ENCODE peak calls at places on chromosomes 5 and 9, in nine cellular contexts. One of them, this sample, is unnamed.

GRCh38 chr9:97803167-97804058 is 49.6 kb upstream of the FOXE1 start:
- DNase-seq in HT-29: peak; percentile 78
- DNase-seq in AG10803: peak; percentile 51
- DNase-seq in tibial nerve: peak; percentile 41
- DNase-seq in EL: peak; percentile 77
- DNase-seq in activated T-cell treated with anti-CD3 and anti-CD28 coated beads for 1 hour: peak; percentile 69
- DNase-seq in lower leg skin: peak; percentile 41
- DNase-seq in NCI-H1417: peak; percentile 96
- DNase-seq in T-helper 9 cell: peak; percentile 69
- DNase-seq in this sample: peak; percentile 85

GRCh38 chr5:133687212-133688051 is 75.1 kb upstream of the FSTL4 start:
- DNase-seq in NCI-H1417: no peak
- DNase-seq in tibial nerve: no peak
- DNase-seq in lower leg skin: no peak
- DNase-seq in EL: no peak
- DNase-seq in T-helper 9 cell: no peak
- DNase-seq in HT-29: no peak
- DNase-seq in activated T-cell treated with anti-CD3 and anti-CD28 coated beads for 1 hour: no peak
- DNase-seq in AG10803: no peak
- DNase-seq in this sample: no peak

GRCh38 chr5:141186897-141187512 is at the start of gene PCDHB9:
- DNase-seq in NCI-H1417: peak; percentile 18
- DNase-seq in AG10803: peak; percentile 25
- DNase-seq in lower leg skin: no peak
- DNase-seq in HT-29: no peak
- DNase-seq in EL: peak; percentile 52
- DNase-seq in activated T-cell treated with anti-CD3 and anti-CD28 coated beads for 1 hour: no peak
- DNase-seq in tibial nerve: no peak
- DNase-seq in T-helper 9 cell: peak; percentile 35
- DNase-seq in this sample: peak; percentile 29

GRCh38 chr9:72334658-72335337 is 30.2 kb downstream of the ZFAND5 start:
- DNase-seq in lower leg skin: no peak
- DNase-seq in AG10803: no peak
- DNase-seq in activated T-cell treated with anti-CD3 and anti-CD28 coated beads for 1 hour: no peak
- DNase-seq in T-helper 9 cell: no peak
- DNase-seq in HT-29: no peak
- DNase-seq in tibial nerve: no peak
- DNase-seq in EL: no peak
- DNase-seq in NCI-H1417: no peak
- DNase-seq in this sample: no peak

GRCh38 chr5:31854181-31854624 is 215.3 kb downstream of the PDZD2 start:
- DNase-seq in activated T-cell treated with anti-CD3 and anti-CD28 coated beads for 1 hour: no peak
- DNase-seq in NCI-H1417: peak; percentile 19
- DNase-seq in T-helper 9 cell: no peak
- DNase-seq in AG10803: peak; percentile 6
- DNase-seq in tibial nerve: no peak
- DNase-seq in lower leg skin: peak; percentile 17
- DNase-seq in EL: peak; percentile 50
- DNase-seq in HT-29: no peak
- DNase-seq in this sample: peak; percentile 25

GRCh38 chr9:108924436-108924835 is 9.5 kb downstream of the ELP1 start:
- DNase-seq in NCI-H1417: no peak
- DNase-seq in AG10803: no peak
- DNase-seq in HT-29: no peak
- DNase-seq in lower leg skin: no peak
- DNase-seq in tibial nerve: no peak
- DNase-seq in activated T-cell treated with anti-CD3 and anti-CD28 coated beads for 1 hour: no peak
- DNase-seq in EL: no peak
- DNase-seq in T-helper 9 cell: no peak
- DNase-seq in this sample: no peak

GRCh38 chr5:111224561-111224989 is 391 bp downstream of the CAMK4 start:
- DNase-seq in EL: no peak
- DNase-seq in AG10803: no peak
- DNase-seq in tibial nerve: no peak
- DNase-seq in HT-29: no peak
- DNase-seq in NCI-H1417: no peak
- DNase-seq in activated T-cell treated with anti-CD3 and anti-CD28 coated beads for 1 hour: no peak
- DNase-seq in T-helper 9 cell: no peak
- DNase-seq in lower leg skin: no peak
- DNase-seq in this sample: no peak

GRCh38 chr9:130835441-130836298 is 616 bp downstream of the ABL1 start:
- DNase-seq in EL: peak; percentile 38
- DNase-seq in NCI-H1417: peak; percentile 79
- DNase-seq in AG10803: peak; percentile 39
- DNase-seq in T-helper 9 cell: peak; percentile 8
- DNase-seq in HT-29: peak; percentile 42
- DNase-seq in tibial nerve: no peak
- DNase-seq in activated T-cell treated with anti-CD3 and anti-CD28 coated beads for 1 hour: no peak
- DNase-seq in lower leg skin: no peak
- DNase-seq in this sample: peak; percentile 39

GRCh38 chr5:850511-851006 is at the start of gene ZDHHC11:
- DNase-seq in tibial nerve: no peak
- DNase-seq in lower leg skin: no peak
- DNase-seq in NCI-H1417: peak; percentile 78
- DNase-seq in activated T-cell treated with anti-CD3 and anti-CD28 coated beads for 1 hour: no peak
- DNase-seq in T-helper 9 cell: no peak
- DNase-seq in HT-29: no peak
- DNase-seq in AG10803: no peak
- DNase-seq in EL: no peak
- DNase-seq in this sample: no peak

GRCh38 chr9:125401317-125401716 is 139.7 kb downstream of the GAPVD1 start:
- DNase-seq in EL: no peak
- DNase-seq in activated T-cell treated with anti-CD3 and anti-CD28 coated beads for 1 hour: no peak
- DNase-seq in lower leg skin: no peak
- DNase-seq in tibial nerve: no peak
- DNase-seq in AG10803: no peak
- DNase-seq in T-helper 9 cell: no peak
- DNase-seq in NCI-H1417: no peak
- DNase-seq in HT-29: no peak
- DNase-seq in this sample: peak; percentile 30

GRCh38 chr9:97307091-97307490 is 368 bp upstream of the CCDC180 start:
- DNase-seq in activated T-cell treated with anti-CD3 and anti-CD28 coated beads for 1 hour: no peak
- DNase-seq in lower leg skin: peak; percentile 36
- DNase-seq in HT-29: peak; percentile 67
- DNase-seq in AG10803: peak; percentile 30
- DNase-seq in NCI-H1417: no peak
- DNase-seq in T-helper 9 cell: no peak
- DNase-seq in tibial nerve: peak; percentile 47
- DNase-seq in EL: peak; percentile 62
- DNase-seq in this sample: peak; percentile 45

GRCh38 chr5:149488645-149489306 is 62.5 kb downstream of the CSNK1A1 start:
- DNase-seq in T-helper 9 cell: no peak
- DNase-seq in lower leg skin: peak; percentile 54
- DNase-seq in tibial nerve: no peak
- DNase-seq in HT-29: no peak
- DNase-seq in activated T-cell treated with anti-CD3 and anti-CD28 coated beads for 1 hour: no peak
- DNase-seq in AG10803: no peak
- DNase-seq in NCI-H1417: no peak
- DNase-seq in EL: no peak
- DNase-seq in this sample: no peak

GRCh38 chr5:136040746-136041415 is 12.1 kb downstream of the TGFBI start:
- DNase-seq in activated T-cell treated with anti-CD3 and anti-CD28 coated beads for 1 hour: no peak
- DNase-seq in HT-29: peak; percentile 80
- DNase-seq in EL: no peak
- DNase-seq in lower leg skin: no peak
- DNase-seq in NCI-H1417: no peak
- DNase-seq in AG10803: no peak
- DNase-seq in T-helper 9 cell: no peak
- DNase-seq in tibial nerve: no peak
- DNase-seq in this sample: no peak

GRCh38 chr9:106921341-106921899 is 58.5 kb downstream of the ZNF462 start:
- DNase-seq in HT-29: peak; percentile 23
- DNase-seq in tibial nerve: no peak
- DNase-seq in NCI-H1417: no peak
- DNase-seq in activated T-cell treated with anti-CD3 and anti-CD28 coated beads for 1 hour: no peak
- DNase-seq in EL: peak; percentile 11
- DNase-seq in T-helper 9 cell: no peak
- DNase-seq in lower leg skin: no peak
- DNase-seq in AG10803: peak; percentile 20
- DNase-seq in this sample: peak; percentile 18

GRCh38 chr5:139137703-139138102 is 60.5 kb downstream of the SIL1 start:
- DNase-seq in T-helper 9 cell: no peak
- DNase-seq in tibial nerve: no peak
- DNase-seq in lower leg skin: no peak
- DNase-seq in NCI-H1417: no peak
- DNase-seq in HT-29: peak; percentile 48
- DNase-seq in activated T-cell treated with anti-CD3 and anti-CD28 coated beads for 1 hour: no peak
- DNase-seq in AG10803: peak; percentile 53
- DNase-seq in EL: peak; percentile 18
- DNase-seq in this sample: no peak

GRCh38 chr5:173201636-173202265 is 33.3 kb downstream of the NKX2-5 start:
- DNase-seq in AG10803: peak; percentile 72
- DNase-seq in tibial nerve: no peak
- DNase-seq in EL: peak; percentile 80
- DNase-seq in activated T-cell treated with anti-CD3 and anti-CD28 coated beads for 1 hour: no peak
- DNase-seq in HT-29: no peak
- DNase-seq in lower leg skin: no peak
- DNase-seq in T-helper 9 cell: no peak
- DNase-seq in NCI-H1417: no peak
- DNase-seq in this sample: peak; percentile 91

GRCh38 chr9:113421726-113422125 is 11.2 kb downstream of the C9orf43 start:
- DNase-seq in T-helper 9 cell: no peak
- DNase-seq in NCI-H1417: no peak
- DNase-seq in lower leg skin: no peak
- DNase-seq in activated T-cell treated with anti-CD3 and anti-CD28 coated beads for 1 hour: no peak
- DNase-seq in AG10803: no peak
- DNase-seq in EL: no peak
- DNase-seq in HT-29: no peak
- DNase-seq in tibial nerve: no peak
- DNase-seq in this sample: no peak

GRCh38 chr9:124861342-124862229 is at the start of the genes ARPC5L and RPL35:
- DNase-seq in HT-29: peak; percentile 96
- DNase-seq in lower leg skin: peak; percentile 92
- DNase-seq in EL: peak; percentile 94
- DNase-seq in NCI-H1417: peak; percentile 98
- DNase-seq in tibial nerve: peak; percentile 90
- DNase-seq in activated T-cell treated with anti-CD3 and anti-CD28 coated beads for 1 hour: peak; percentile 94
- DNase-seq in AG10803: peak; percentile 92
- DNase-seq in T-helper 9 cell: peak; percentile 94
- DNase-seq in this sample: peak; percentile 99

GRCh38 chr5:54884195-54884536 is 101.2 kb downstream of the ESM1 start:
- DNase-seq in NCI-H1417: no peak
- DNase-seq in T-helper 9 cell: no peak
- DNase-seq in tibial nerve: no peak
- DNase-seq in lower leg skin: no peak
- DNase-seq in EL: no peak
- DNase-seq in AG10803: no peak
- DNase-seq in HT-29: no peak
- DNase-seq in activated T-cell treated with anti-CD3 and anti-CD28 coated beads for 1 hour: no peak
- DNase-seq in this sample: no peak

GRCh38 chr5:154058055-154059038 is 19.6 kb downstream of the MFAP3 start:
- DNase-seq in lower leg skin: no peak
- DNase-seq in T-helper 9 cell: no peak
- DNase-seq in AG10803: no peak
- DNase-seq in activated T-cell treated with anti-CD3 and anti-CD28 coated beads for 1 hour: no peak
- DNase-seq in NCI-H1417: no peak
- DNase-seq in HT-29: peak; percentile 57
- DNase-seq in EL: no peak
- DNase-seq in tibial nerve: no peak
- DNase-seq in this sample: peak; percentile 5

GRCh38 chr5:3827624-3828023 is 232.0 kb downstream of the IRX1 start:
- DNase-seq in EL: no peak
- DNase-seq in HT-29: no peak
- DNase-seq in AG10803: no peak
- DNase-seq in NCI-H1417: no peak
- DNase-seq in T-helper 9 cell: no peak
- DNase-seq in tibial nerve: no peak
- DNase-seq in lower leg skin: no peak
- DNase-seq in activated T-cell treated with anti-CD3 and anti-CD28 coated beads for 1 hour: no peak
- DNase-seq in this sample: no peak

GRCh38 chr9:121652037-121652837 is 803 bp downstream of the DAB2IP start:
- DNase-seq in tibial nerve: no peak
- DNase-seq in NCI-H1417: peak; percentile 60
- DNase-seq in T-helper 9 cell: no peak
- DNase-seq in lower leg skin: no peak
- DNase-seq in AG10803: no peak
- DNase-seq in HT-29: peak; percentile 43
- DNase-seq in activated T-cell treated with anti-CD3 and anti-CD28 coated beads for 1 hour: no peak
- DNase-seq in EL: no peak
- DNase-seq in this sample: no peak

GRCh38 chr5:140322751-140323731 is 20.1 kb upstream of the PFDN1 start:
- DNase-seq in lower leg skin: no peak
- DNase-seq in T-helper 9 cell: no peak
- DNase-seq in tibial nerve: no peak
- DNase-seq in AG10803: peak; percentile 95
- DNase-seq in NCI-H1417: no peak
- DNase-seq in EL: peak; percentile 99
- DNase-seq in HT-29: peak; percentile 57
- DNase-seq in activated T-cell treated with anti-CD3 and anti-CD28 coated beads for 1 hour: no peak
- DNase-seq in this sample: peak; percentile 91

GRCh38 chr9:91166796-91167366 is 194.8 kb downstream of the AUH start:
- DNase-seq in tibial nerve: no peak
- DNase-seq in HT-29: no peak
- DNase-seq in T-helper 9 cell: no peak
- DNase-seq in AG10803: no peak
- DNase-seq in NCI-H1417: no peak
- DNase-seq in activated T-cell treated with anti-CD3 and anti-CD28 coated beads for 1 hour: no peak
- DNase-seq in lower leg skin: no peak
- DNase-seq in EL: peak; percentile 78
- DNase-seq in this sample: no peak

GRCh38 chr5:34656001-34656699 is at the start of gene RAI14:
- DNase-seq in T-helper 9 cell: peak; percentile 32
- DNase-seq in HT-29: peak; percentile 77
- DNase-seq in NCI-H1417: peak; percentile 86
- DNase-seq in tibial nerve: peak; percentile 64
- DNase-seq in AG10803: peak; percentile 88
- DNase-seq in EL: peak; percentile 93
- DNase-seq in lower leg skin: peak; percentile 53
- DNase-seq in activated T-cell treated with anti-CD3 and anti-CD28 coated beads for 1 hour: peak; percentile 0
- DNase-seq in this sample: peak; percentile 89

GRCh38 chr9:125529589-125530515 is 177.2 kb downstream of the MAPKAP1 start:
- DNase-seq in NCI-H1417: no peak
- DNase-seq in T-helper 9 cell: no peak
- DNase-seq in activated T-cell treated with anti-CD3 and anti-CD28 coated beads for 1 hour: no peak
- DNase-seq in AG10803: no peak
- DNase-seq in HT-29: no peak
- DNase-seq in lower leg skin: no peak
- DNase-seq in tibial nerve: no peak
- DNase-seq in EL: no peak
- DNase-seq in this sample: no peak

GRCh38 chr9:83403864-83404263 is 134.3 kb downstream of the FRMD3 start:
- DNase-seq in HT-29: no peak
- DNase-seq in T-helper 9 cell: no peak
- DNase-seq in EL: peak; percentile 19
- DNase-seq in lower leg skin: no peak
- DNase-seq in AG10803: peak; percentile 75
- DNase-seq in activated T-cell treated with anti-CD3 and anti-CD28 coated beads for 1 hour: no peak
- DNase-seq in NCI-H1417: no peak
- DNase-seq in tibial nerve: no peak
- DNase-seq in this sample: peak; percentile 17

GRCh38 chr9:115008536-115008935 is 78.1 kb upstream of the TNFSF8 start:
- DNase-seq in HT-29: no peak
- DNase-seq in T-helper 9 cell: no peak
- DNase-seq in tibial nerve: no peak
- DNase-seq in activated T-cell treated with anti-CD3 and anti-CD28 coated beads for 1 hour: no peak
- DNase-seq in NCI-H1417: no peak
- DNase-seq in AG10803: peak; percentile 87
- DNase-seq in EL: peak; percentile 90
- DNase-seq in lower leg skin: no peak
- DNase-seq in this sample: peak; percentile 87

GRCh38 chr9:130426883-130427282 is 17.9 kb upstream of the ASS1 start:
- DNase-seq in tibial nerve: no peak
- DNase-seq in T-helper 9 cell: no peak
- DNase-seq in lower leg skin: no peak
- DNase-seq in NCI-H1417: no peak
- DNase-seq in HT-29: no peak
- DNase-seq in EL: peak; percentile 92
- DNase-seq in AG10803: peak; percentile 68
- DNase-seq in activated T-cell treated with anti-CD3 and anti-CD28 coated beads for 1 hour: no peak
- DNase-seq in this sample: peak; percentile 85

GRCh38 chr5:72760259-72760658 is 56.2 kb upstream of the TNPO1 start:
- DNase-seq in tibial nerve: no peak
- DNase-seq in NCI-H1417: no peak
- DNase-seq in activated T-cell treated with anti-CD3 and anti-CD28 coated beads for 1 hour: no peak
- DNase-seq in HT-29: no peak
- DNase-seq in T-helper 9 cell: no peak
- DNase-seq in lower leg skin: no peak
- DNase-seq in AG10803: peak; percentile 2
- DNase-seq in EL: peak; percentile 33
- DNase-seq in this sample: peak; percentile 61

This sample was measured in AG08395.